ENCODE peak calls at places on chromosomes 6 and 20, in eight cellular contexts. T is aorta, S is tibial nerve, B is Panc1, X is HAP-1, O is PC-9, M is mammary epithelial cell, C is mesenchymal stem cell. P is an unnamed sample.
A peak's percentile ranks its signal among the peaks of the same experiment; 100 is the strongest.

GRCh38 chr6:149560736-149561135 is 5.4 kb upstream of the GINM1 start:
- DNase-seq in T (no peak), S (no peak), B (no peak), X (peak; percentile 48), O (no peak), M (no peak), C (peak; percentile 30), P (no peak)

GRCh38 chr6:122779672-122780066 is at the start of gene FABP7:
- DNase-seq in T (no peak), S (no peak), B (no peak), X (no peak), O (no peak), M (no peak), C (no peak), P (no peak)

GRCh38 chr6:112694986-112695385 is 347.9 kb downstream of the RFPL4B start:
- DNase-seq in T (no peak), S (no peak), B (no peak), X (no peak), O (no peak), M (no peak), C (no peak), P (no peak)

GRCh38 chr6:75098709-75099108 is 107.1 kb downstream of the COL12A1 start:
- DNase-seq in T (no peak), S (peak; percentile 82), B (peak; percentile 18), X (no peak), O (peak; percentile 84), M (peak; percentile 80), C (peak; percentile 94), P (peak; percentile 64)

GRCh38 chr20:44026932-44027685 is 112.5 kb downstream of the TOX2 start:
- DNase-seq in T (no peak), S (no peak), B (no peak), X (no peak), O (no peak), M (no peak), C (no peak), P (no peak)

GRCh38 chr6:63510786-63511185 is 61.5 kb upstream of the LOC128125822 start:
- DNase-seq in T (no peak), S (no peak), B (no peak), X (no peak), O (no peak), M (no peak), C (no peak), P (no peak)

GRCh38 chr6:26575494-26575939 is 21.2 kb upstream of the ABT1 start:
- DNase-seq in T (no peak), S (no peak), B (peak; percentile 91), X (no peak), O (no peak), M (peak; percentile 19), C (no peak), P (no peak)

GRCh38 chr6:52609968-52610367 is 33.1 kb upstream of the TRAM2 start:
- DNase-seq in T (no peak), S (no peak), B (no peak), X (no peak), O (no peak), M (no peak), C (no peak), P (no peak)

GRCh38 chr6:12077021-12077420 is 64.9 kb downstream of the HIVEP1 start:
- DNase-seq in T (no peak), S (no peak), B (no peak), X (no peak), O (no peak), M (peak; percentile 55), C (no peak), P (no peak)

GRCh38 chr20:1204547-1204946 is 1.3 kb downstream of the C20orf202 start:
- DNase-seq in T (no peak), S (no peak), B (no peak), X (no peak), O (no peak), M (no peak), C (no peak), P (no peak)

GRCh38 chr6:93751969-93752368 is 332.6 kb upstream of the EPHA7 start:
- DNase-seq in T (no peak), S (no peak), B (no peak), X (no peak), O (no peak), M (no peak), C (peak; percentile 34), P (no peak)

GRCh38 chr20:62101078-62101477 is 21.2 kb upstream of the LSM14B start:
- DNase-seq in T (no peak), S (no peak), B (no peak), X (no peak), O (no peak), M (no peak), C (no peak), P (no peak)

GRCh38 chr6:137571854-137572253 is 77.7 kb upstream of the OLIG3 start:
- DNase-seq in T (no peak), S (peak; percentile 12), B (no peak), X (peak; percentile 84), O (no peak), M (peak; percentile 32), C (peak; percentile 19), P (no peak)

GRCh38 chr20:61387204-61387958 is 135.3 kb downstream of the CDH4 start:
- DNase-seq in T (peak; percentile 71), S (no peak), B (no peak), X (peak; percentile 56), O (no peak), M (peak; percentile 76), C (peak; percentile 58), P (no peak)

GRCh38 chr20:22368235-22368634 is 216.1 kb downstream of the FOXA2 start:
- DNase-seq in T (no peak), S (no peak), B (no peak), X (no peak), O (no peak), M (no peak), C (no peak), P (no peak)

GRCh38 chr20:44196278-44196677 is 9.3 kb upstream of the JPH2 start:
- DNase-seq in T (no peak), S (no peak), B (no peak), X (no peak), O (no peak), M (no peak), C (no peak), P (no peak)

GRCh38 chr6:104266922-104267321 is 592.8 kb downstream of the HACE1 start:
- DNase-seq in T (no peak), S (no peak), B (no peak), X (no peak), O (no peak), M (no peak), C (no peak), P (no peak)

GRCh38 chr6:159107451-159108260 is 61.5 kb upstream of the FNDC1 start:
- DNase-seq in T (no peak), S (no peak), B (no peak), X (no peak), O (no peak), M (no peak), C (no peak), P (no peak)

GRCh38 chr6:42369568-42369967 is 82.2 kb downstream of the TRERF1 start:
- DNase-seq in T (no peak), S (no peak), B (no peak), X (no peak), O (peak; percentile 74), M (peak; percentile 6), C (no peak), P (no peak)
- H3K4me3 ChIP-seq in T (no peak overlapping the region), S (no peak overlapping the region), B (no peak overlapping the region), X (no peak overlapping the region), O (no peak overlapping the region), M (no peak overlapping the region), C (no peak overlapping the region), P (no peak overlapping the region)

GRCh38 chr6:56789879-56790278 is 147.2 kb upstream of the DST start:
- DNase-seq in T (no peak), S (no peak), B (no peak), X (no peak), O (no peak), M (peak; percentile 94), C (no peak), P (no peak)

GRCh38 chr6:56794421-56794820 is 151.7 kb upstream of the DST start:
- DNase-seq in T (no peak), S (no peak), B (no peak), X (peak; percentile 48), O (no peak), M (peak; percentile 91), C (no peak), P (no peak)

GRCh38 chr6:56790424-56790823 is 147.7 kb upstream of the DST start:
- DNase-seq in T (no peak), S (no peak), B (no peak), X (no peak), O (no peak), M (no peak), C (no peak), P (no peak)

GRCh38 chr6:56795852-56796532 is 153.3 kb upstream of the DST start:
- DNase-seq in T (no peak), S (no peak), B (no peak), X (no peak), O (no peak), M (peak; percentile 60), C (peak; percentile 68), P (no peak)

GRCh38 chr6:56793938-56794337 is 151.2 kb upstream of the DST start:
- DNase-seq in T (no peak), S (no peak), B (no peak), X (no peak), O (no peak), M (no peak), C (no peak), P (no peak)
- H3K4me1 ChIP-seq in T (peaks cover 7% of the 10 kb centered on the region), S (peaks cover 11% of the 10 kb centered on the region), B (peaks cover 44% of the 10 kb centered on the region), X (peaks cover 21% of the 10 kb centered on the region), O (peaks cover 27% of the 10 kb centered on the region), M (peaks cover 33% of the 10 kb centered on the region), C (peaks cover 7% of the 10 kb centered on the region), P (peaks cover 86% of the 10 kb centered on the region)

GRCh38 chr6:43644940-43645612 is at the start of gene RSPH9:
- DNase-seq in T (peak; percentile 89), S (peak; percentile 42), B (no peak), X (no peak), O (no peak), M (no peak), C (peak; percentile 85), P (peak; percentile 78)
- H3K4me3 ChIP-seq in T (no peak within 1 kb of the TSS), S (peak within 1 kb of the TSS; percentile 34), B (peak within 1 kb of the TSS; percentile 54), X (no peak within 1 kb of the TSS), O (no peak within 1 kb of the TSS), M (peak within 1 kb of the TSS; percentile 12), C (peak within 1 kb of the TSS; percentile 78), P (peak within 1 kb of the TSS; percentile 62)

GRCh38 chr6:39929733-39930461 is 4.4 kb downstream of the MOCS1 start:
- DNase-seq in T (no peak), S (no peak), B (no peak), X (no peak), O (no peak), M (no peak), C (peak; percentile 84), P (no peak)
- H3K4me1 ChIP-seq in T (peaks cover 16% of the 10 kb centered on the region), S (peaks cover 28% of the 10 kb centered on the region), B (no peaks in the 10 kb centered on the region), X (peaks cover 11% of the 10 kb centered on the region), O (no peaks in the 10 kb centered on the region), M (peaks cover 13% of the 10 kb centered on the region), C (peaks cover 17% of the 10 kb centered on the region), P (peaks cover 23% of the 10 kb centered on the region)

DNA sequence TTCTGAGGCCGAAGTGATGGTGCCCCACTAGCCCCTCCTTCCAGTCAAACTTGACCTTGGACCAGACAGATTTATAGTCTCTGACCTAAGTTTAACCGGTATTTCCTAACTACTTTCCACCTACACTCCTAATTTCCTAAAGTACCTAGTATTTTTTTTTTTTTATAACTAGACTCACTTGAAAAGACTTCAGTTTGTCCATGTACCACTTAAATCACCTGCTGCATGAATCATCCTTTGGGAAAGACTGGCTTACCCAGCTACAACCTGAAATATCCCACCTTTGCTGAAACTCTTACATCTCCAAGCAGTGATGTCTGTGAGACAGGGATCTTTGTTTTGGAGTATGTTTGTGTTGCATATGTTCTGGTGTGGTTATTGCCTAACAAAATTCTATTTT is 71.1 kb downstream of the ZDHHC14 start:
- DNase-seq in T (no peak), S (no peak), B (no peak), X (no peak), O (no peak), M (peak; percentile 43), C (no peak), P (no peak)
- H3K4me3 ChIP-seq in T (no peak overlapping the region), S (no peak overlapping the region), B (no peak overlapping the region), X (no peak overlapping the region), O (no peak overlapping the region), M (no peak overlapping the region), C (no peak overlapping the region), P (no peak overlapping the region)